ENCODE peak calls at places on chromosomes 2 and 18, in five cellular contexts. One of them, this sample, is unnamed.

GRCh38 chr18:59792353-59792752 is 95.1 kb upstream of the CCBE1 start:
- DNase-seq in cardiac muscle cell: no peak
- DNase-seq in body of pancreas: no peak
- DNase-seq in spleen: no peak
- DNase-seq in breast epithelium: no peak
- DNase-seq in this sample: no peak

GRCh38 chr18:2448565-2449151 is 122.6 kb downstream of the METTL4 start:
- DNase-seq in cardiac muscle cell: peak; percentile 86
- DNase-seq in body of pancreas: no peak
- DNase-seq in spleen: no peak
- DNase-seq in breast epithelium: no peak
- DNase-seq in this sample: no peak

GRCh38 chr2:68368657-68369339 is 3.7 kb downstream of the PLEK start:
- DNase-seq in cardiac muscle cell: peak; percentile 75
- DNase-seq in body of pancreas: no peak
- DNase-seq in spleen: no peak
- DNase-seq in breast epithelium: no peak
- DNase-seq in this sample: no peak

GRCh38 chr2:231334179-231334930 is 61.2 kb upstream of the B3GNT7 start:
- DNase-seq in cardiac muscle cell: no peak
- DNase-seq in body of pancreas: no peak
- DNase-seq in spleen: no peak
- DNase-seq in breast epithelium: no peak
- DNase-seq in this sample: no peak

GRCh38 chr18:63588869-63589268 is 1.7 kb downstream of the SERPINB13 start:
- DNase-seq in cardiac muscle cell: no peak
- DNase-seq in body of pancreas: no peak
- DNase-seq in spleen: no peak
- DNase-seq in breast epithelium: no peak
- DNase-seq in this sample: no peak

GRCh38 chr2:233416706-233417105 is 62.4 kb downstream of the DGKD start:
- DNase-seq in cardiac muscle cell: no peak
- DNase-seq in body of pancreas: no peak
- DNase-seq in spleen: no peak
- DNase-seq in breast epithelium: no peak
- DNase-seq in this sample: no peak

GRCh38 chr2:124476291-124476690 is 451.2 kb downstream of the CNTNAP5 start:
- DNase-seq in cardiac muscle cell: peak; percentile 70
- DNase-seq in body of pancreas: no peak
- DNase-seq in spleen: no peak
- DNase-seq in breast epithelium: no peak
- DNase-seq in this sample: no peak

GRCh38 chr2:177869209-177869608 is 203.4 kb downstream of the PDE11A start:
- DNase-seq in cardiac muscle cell: no peak
- DNase-seq in body of pancreas: no peak
- DNase-seq in spleen: no peak
- DNase-seq in breast epithelium: no peak
- DNase-seq in this sample: no peak

GRCh38 chr2:109350526-109350925 is 221.5 kb downstream of the SH3RF3 start:
- DNase-seq in cardiac muscle cell: no peak
- DNase-seq in body of pancreas: no peak
- DNase-seq in spleen: no peak
- DNase-seq in breast epithelium: no peak
- DNase-seq in this sample: no peak

GRCh38 chr2:237549216-237550056 is 16.9 kb upstream of the PRLH start:
- DNase-seq in cardiac muscle cell: no peak
- DNase-seq in body of pancreas: no peak
- DNase-seq in spleen: peak; percentile 59
- DNase-seq in breast epithelium: no peak
- DNase-seq in this sample: no peak

GRCh38 chr2:52861606-52862005 is 906.0 kb upstream of the CHAC2 start:
- DNase-seq in cardiac muscle cell: no peak
- DNase-seq in body of pancreas: no peak
- DNase-seq in spleen: no peak
- DNase-seq in breast epithelium: no peak
- DNase-seq in this sample: no peak

GRCh38 chr2:176873403-176873802 is 339.2 kb upstream of the HNRNPA3 start:
- DNase-seq in cardiac muscle cell: no peak
- DNase-seq in body of pancreas: no peak
- DNase-seq in spleen: no peak
- DNase-seq in breast epithelium: no peak
- DNase-seq in this sample: peak; percentile 18

GRCh38 chr18:9542924-9543323 is 67.6 kb downstream of the RALBP1 start:
- DNase-seq in cardiac muscle cell: no peak
- DNase-seq in body of pancreas: no peak
- DNase-seq in spleen: no peak
- DNase-seq in breast epithelium: no peak
- DNase-seq in this sample: no peak

GRCh38 chr2:127740665-127741287 is 39.5 kb downstream of the SFT2D3 start:
- DNase-seq in cardiac muscle cell: no peak
- DNase-seq in body of pancreas: no peak
- DNase-seq in spleen: no peak
- DNase-seq in breast epithelium: no peak
- DNase-seq in this sample: no peak

GRCh38 chr2:19671907-19672306 is 229.9 kb downstream of the TTC32 start:
- DNase-seq in cardiac muscle cell: no peak
- DNase-seq in body of pancreas: no peak
- DNase-seq in spleen: no peak
- DNase-seq in breast epithelium: no peak
- DNase-seq in this sample: no peak

GRCh38 chr2:104620840-104621239 is 233.1 kb upstream of the POU3F3 start:
- DNase-seq in cardiac muscle cell: no peak
- DNase-seq in body of pancreas: no peak
- DNase-seq in spleen: no peak
- DNase-seq in breast epithelium: no peak
- DNase-seq in this sample: no peak

GRCh38 chr2:39512941-39513340 is 75.9 kb upstream of the MAP4K3 start:
- DNase-seq in cardiac muscle cell: no peak
- DNase-seq in body of pancreas: no peak
- DNase-seq in spleen: no peak
- DNase-seq in breast epithelium: no peak
- DNase-seq in this sample: no peak

GRCh38 chr18:31497711-31498449 is at the start of gene DSG2:
- DNase-seq in cardiac muscle cell: peak; percentile 53
- DNase-seq in body of pancreas: peak; percentile 88
- DNase-seq in spleen: peak; percentile 75
- DNase-seq in breast epithelium: peak; percentile 78
- DNase-seq in this sample: peak; percentile 8

GRCh38 chr2:167509585-167509984 is 621.3 kb downstream of the XIRP2 start:
- DNase-seq in cardiac muscle cell: peak; percentile 54
- DNase-seq in body of pancreas: no peak
- DNase-seq in spleen: no peak
- DNase-seq in breast epithelium: no peak
- DNase-seq in this sample: no peak

GRCh38 chr2:79935771-79936657 is 368.5 kb downstream of the LRRTM1 start:
- DNase-seq in cardiac muscle cell: peak; percentile 73
- DNase-seq in body of pancreas: peak; percentile 58
- DNase-seq in spleen: no peak
- DNase-seq in breast epithelium: no peak
- DNase-seq in this sample: peak; percentile 59

GRCh38 chr2:9251154-9252001 is 44.8 kb downstream of the ASAP2 start:
- DNase-seq in cardiac muscle cell: peak; percentile 74
- DNase-seq in body of pancreas: no peak
- DNase-seq in spleen: no peak
- DNase-seq in breast epithelium: peak; percentile 63
- DNase-seq in this sample: peak; percentile 53

GRCh38 chr2:18132697-18133096 is 254.2 kb downstream of the KCNS3 start:
- DNase-seq in cardiac muscle cell: peak; percentile 21
- DNase-seq in body of pancreas: no peak
- DNase-seq in spleen: no peak
- DNase-seq in breast epithelium: no peak
- DNase-seq in this sample: no peak

GRCh38 chr2:207423886-207424285 is 105.9 kb upstream of the CREB1 start:
- DNase-seq in cardiac muscle cell: peak; percentile 93
- DNase-seq in body of pancreas: no peak
- DNase-seq in spleen: no peak
- DNase-seq in breast epithelium: no peak
- DNase-seq in this sample: no peak

GRCh38 chr18:48629730-48630324 is 91.0 kb downstream of the CTIF start:
- DNase-seq in cardiac muscle cell: peak; percentile 94
- DNase-seq in body of pancreas: no peak
- DNase-seq in spleen: peak; percentile 32
- DNase-seq in breast epithelium: peak; percentile 54
- DNase-seq in this sample: peak; percentile 30

GRCh38 chr2:41405429-41405828 is 642.4 kb upstream of the PKDCC start:
- DNase-seq in cardiac muscle cell: no peak
- DNase-seq in body of pancreas: no peak
- DNase-seq in spleen: no peak
- DNase-seq in breast epithelium: no peak
- DNase-seq in this sample: no peak

GRCh38 chr18:50678651-50679415 is 118.9 kb downstream of the MAPK4 start:
- DNase-seq in cardiac muscle cell: no peak
- DNase-seq in body of pancreas: no peak
- DNase-seq in spleen: peak; percentile 35
- DNase-seq in breast epithelium: no peak
- DNase-seq in this sample: no peak

GRCh38 chr2:74525717-74526648 is at the start of gene DQX1:
- DNase-seq in cardiac muscle cell: peak; percentile 44
- DNase-seq in body of pancreas: no peak
- DNase-seq in spleen: peak; percentile 55
- DNase-seq in breast epithelium: no peak
- DNase-seq in this sample: no peak

GRCh38 chr2:66495788-66496640 is 61.1 kb downstream of the MEIS1 start:
- DNase-seq in cardiac muscle cell: peak; percentile 88
- DNase-seq in body of pancreas: peak; percentile 72
- DNase-seq in spleen: no peak
- DNase-seq in breast epithelium: peak; percentile 46
- DNase-seq in this sample: no peak

GRCh38 chr2:43225093-43225787 is 1.2 kb downstream of the ZFP36L2 start:
- DNase-seq in cardiac muscle cell: peak; percentile 83
- DNase-seq in body of pancreas: peak; percentile 65
- DNase-seq in spleen: peak; percentile 92
- DNase-seq in breast epithelium: peak; percentile 51
- DNase-seq in this sample: peak; percentile 58

GRCh38 chr2:55097462-55098410 is 47.5 kb upstream of the RTN4 start:
- DNase-seq in cardiac muscle cell: peak; percentile 72
- DNase-seq in body of pancreas: no peak
- DNase-seq in spleen: no peak
- DNase-seq in breast epithelium: no peak
- DNase-seq in this sample: no peak

GRCh38 chr2:85095094-85095493 is 38.1 kb upstream of the TCF7L1 start:
- DNase-seq in cardiac muscle cell: peak; percentile 74
- DNase-seq in body of pancreas: no peak
- DNase-seq in spleen: no peak
- DNase-seq in breast epithelium: no peak
- DNase-seq in this sample: no peak

GRCh38 chr2:45739796-45740485 is 88.5 kb downstream of the PRKCE start:
- DNase-seq in cardiac muscle cell: no peak
- DNase-seq in body of pancreas: no peak
- DNase-seq in spleen: no peak
- DNase-seq in breast epithelium: no peak
- DNase-seq in this sample: peak; percentile 48

GRCh38 chr2:168208652-168209051 is 38.7 kb downstream of the STK39 start:
- DNase-seq in cardiac muscle cell: no peak
- DNase-seq in body of pancreas: no peak
- DNase-seq in spleen: no peak
- DNase-seq in breast epithelium: no peak
- DNase-seq in this sample: no peak

GRCh38 chr2:24421668-24422067 is 61.3 kb upstream of the ITSN2 start:
- DNase-seq in cardiac muscle cell: peak; percentile 76
- DNase-seq in body of pancreas: peak; percentile 74
- DNase-seq in spleen: no peak
- DNase-seq in breast epithelium: no peak
- DNase-seq in this sample: peak; percentile 80

DNA sequence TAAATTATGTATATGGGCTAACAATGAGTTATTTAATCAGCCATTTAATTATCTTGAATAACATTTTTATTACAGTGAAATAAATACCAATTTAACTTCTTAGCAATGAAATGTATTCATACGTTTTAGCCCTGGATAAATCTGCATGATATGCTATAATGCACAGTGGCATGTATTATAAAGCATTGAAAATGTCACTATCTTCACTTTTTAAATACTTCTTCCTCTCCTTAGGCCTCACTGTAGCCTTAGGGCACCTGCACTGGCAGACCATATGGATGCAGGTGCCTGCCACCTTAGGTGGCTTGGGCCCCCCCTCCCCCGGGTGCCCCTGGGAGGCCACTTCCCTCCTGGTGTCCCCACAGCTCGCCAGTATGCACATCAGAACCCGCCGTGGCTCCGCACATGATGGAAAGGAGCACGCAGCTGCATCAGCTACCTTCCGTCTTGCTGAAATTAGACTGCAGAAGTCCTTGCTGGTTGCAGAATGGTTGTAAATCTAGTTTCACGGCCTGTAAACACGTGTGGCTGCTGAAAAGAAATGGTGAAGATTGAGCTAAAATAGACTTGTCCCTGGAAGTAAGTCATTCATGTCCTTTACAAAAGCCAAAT is 56.7 kb downstream of the ADI1 start:
- DNase-seq in cardiac muscle cell: no peak
- DNase-seq in body of pancreas: no peak
- DNase-seq in spleen: peak; percentile 73
- DNase-seq in breast epithelium: no peak
- DNase-seq in this sample: peak; percentile 5
- TF ChIP-seq CTCF in cardiac muscle cell: no peak
- TF ChIP-seq CTCF in body of pancreas: no peak
- TF ChIP-seq CTCF in spleen: no peak
- TF ChIP-seq CTCF in breast epithelium: no peak
- TF ChIP-seq CTCF in this sample: no peak

DNA sequence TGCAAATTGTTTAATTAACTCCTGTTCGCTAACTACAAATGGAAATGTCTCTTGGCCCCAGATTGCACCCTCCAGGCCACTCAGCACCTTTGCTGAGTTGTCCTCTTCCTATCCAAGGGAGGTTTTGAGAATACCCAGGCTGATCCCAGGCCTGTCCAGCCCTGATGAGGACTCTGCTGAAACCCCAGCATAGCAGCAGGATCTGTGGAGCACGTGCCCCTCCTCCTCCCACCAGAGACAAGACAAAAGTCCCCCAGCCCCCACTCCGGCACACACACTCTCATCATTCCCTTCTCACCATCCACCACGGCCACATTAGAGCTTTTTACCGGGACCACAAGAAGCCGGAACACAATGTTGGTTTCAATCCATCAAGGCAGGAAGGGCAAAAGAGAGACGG is 150.0 kb downstream of the TNS1 start:
- DNase-seq in cardiac muscle cell: no peak
- DNase-seq in body of pancreas: no peak
- DNase-seq in spleen: peak; percentile 52
- DNase-seq in breast epithelium: no peak
- DNase-seq in this sample: no peak
- H3K4me1 ChIP-seq in cardiac muscle cell: peaks cover 58% of the 10 kb centered on the region
- H3K4me1 ChIP-seq in body of pancreas: peaks cover 19% of the 10 kb centered on the region
- H3K4me1 ChIP-seq in spleen: peaks cover 82% of the 10 kb centered on the region
- H3K4me1 ChIP-seq in breast epithelium: peaks cover 8% of the 10 kb centered on the region
- H3K4me1 ChIP-seq in this sample: peaks cover 28% of the 10 kb centered on the region

GRCh38 chr2:239918749-239919148 is 106.4 kb downstream of the NDUFA10 start:
- DNase-seq in cardiac muscle cell: no peak
- DNase-seq in body of pancreas: no peak
- DNase-seq in spleen: peak; percentile 54
- DNase-seq in breast epithelium: no peak
- DNase-seq in this sample: no peak
- H3K9me3 ChIP-seq in cardiac muscle cell: no peaks in the 10 kb centered on the region
- H3K9me3 ChIP-seq in body of pancreas: no peaks in the 10 kb centered on the region
- H3K9me3 ChIP-seq in spleen: peaks cover 29% of the 10 kb centered on the region
- H3K9me3 ChIP-seq in breast epithelium: peaks cover 27% of the 10 kb centered on the region
- H3K9me3 ChIP-seq in this sample: peaks cover 8% of the 10 kb centered on the region

GRCh38 chr2:73232471-73233153 is 427 bp downstream of the PRADC1 start:
- DNase-seq in cardiac muscle cell: no peak
- DNase-seq in body of pancreas: peak; percentile 23
- DNase-seq in spleen: no peak
- DNase-seq in breast epithelium: peak; percentile 29
- DNase-seq in this sample: peak; percentile 21
- TF ChIP-seq CTCF in cardiac muscle cell: no peak
- TF ChIP-seq CTCF in body of pancreas: no peak
- TF ChIP-seq CTCF in spleen: no peak
- TF ChIP-seq CTCF in breast epithelium: no peak
- TF ChIP-seq CTCF in this sample: no peak

GRCh38 chr2:101706121-101706818 is 8.8 kb downstream of the MAP4K4 start:
- DNase-seq in cardiac muscle cell: no peak
- DNase-seq in body of pancreas: no peak
- DNase-seq in spleen: no peak
- DNase-seq in breast epithelium: no peak
- DNase-seq in this sample: no peak
- H3K4me1 ChIP-seq in cardiac muscle cell: peaks cover 12% of the 10 kb centered on the region
- H3K4me1 ChIP-seq in body of pancreas: peaks cover 45% of the 10 kb centered on the region
- H3K4me1 ChIP-seq in spleen: peaks cover 100% of the 10 kb centered on the region
- H3K4me1 ChIP-seq in breast epithelium: no peaks in the 10 kb centered on the region
- H3K4me1 ChIP-seq in this sample: no peaks in the 10 kb centered on the region